ENCODE peak calls at places on chromosomes 4 and X, in eight cellular contexts. One of them, this sample, is unnamed.

GRCh38 chrX:103830848-103831247 is 1.2 kb downstream of the RAB9B start:
- DNase-seq in bronchial epithelial cell: no peak
- DNase-seq in left ventricle myocardium inferior: no peak
- DNase-seq in AG10803: no peak
- DNase-seq in lower leg skin: no peak
- DNase-seq in adrenal gland: no peak
- DNase-seq in fibroblast of mammary gland: no peak
- DNase-seq in cardiac fibroblast: no peak
- DNase-seq in this sample: no peak

GRCh38 chrX:130385520-130385919 is at the start of gene GPR119:
- DNase-seq in left ventricle myocardium inferior: no peak
- DNase-seq in fibroblast of mammary gland: no peak
- DNase-seq in adrenal gland: no peak
- DNase-seq in lower leg skin: no peak
- DNase-seq in cardiac fibroblast: no peak
- DNase-seq in bronchial epithelial cell: no peak
- DNase-seq in AG10803: no peak
- DNase-seq in this sample: no peak

GRCh38 chrX:48540015-48540350 is 469 bp downstream of the TBC1D25 start:
- DNase-seq in left ventricle myocardium inferior: no peak
- DNase-seq in lower leg skin: no peak
- DNase-seq in AG10803: peak; percentile 34
- DNase-seq in bronchial epithelial cell: peak; percentile 40
- DNase-seq in fibroblast of mammary gland: peak; percentile 36
- DNase-seq in adrenal gland: no peak
- DNase-seq in cardiac fibroblast: peak; percentile 41
- DNase-seq in this sample: no peak

GRCh38 chr4:71564775-71565174 is 219.1 kb downstream of the GC start:
- DNase-seq in cardiac fibroblast: no peak
- DNase-seq in fibroblast of mammary gland: no peak
- DNase-seq in bronchial epithelial cell: no peak
- DNase-seq in left ventricle myocardium inferior: no peak
- DNase-seq in adrenal gland: no peak
- DNase-seq in AG10803: no peak
- DNase-seq in lower leg skin: no peak
- DNase-seq in this sample: no peak

GRCh38 chr4:107818301-107818910 is 6.3 kb upstream of the SGMS2 start:
- DNase-seq in adrenal gland: no peak
- DNase-seq in left ventricle myocardium inferior: no peak
- DNase-seq in fibroblast of mammary gland: peak; percentile 25
- DNase-seq in bronchial epithelial cell: peak; percentile 49
- DNase-seq in lower leg skin: no peak
- DNase-seq in AG10803: no peak
- DNase-seq in cardiac fibroblast: peak; percentile 25
- DNase-seq in this sample: no peak

GRCh38 chrX:70042399-70043371 is 7.1 kb downstream of the AWAT2 start:
- DNase-seq in lower leg skin: no peak
- DNase-seq in bronchial epithelial cell: peak; percentile 75
- DNase-seq in fibroblast of mammary gland: peak; percentile 36
- DNase-seq in left ventricle myocardium inferior: no peak
- DNase-seq in AG10803: no peak
- DNase-seq in cardiac fibroblast: peak; percentile 44
- DNase-seq in adrenal gland: no peak
- DNase-seq in this sample: no peak

GRCh38 chrX:150150780-150151125 is 212.4 kb upstream of the MAMLD1 start:
- DNase-seq in lower leg skin: no peak
- DNase-seq in fibroblast of mammary gland: no peak
- DNase-seq in left ventricle myocardium inferior: no peak
- DNase-seq in AG10803: no peak
- DNase-seq in cardiac fibroblast: no peak
- DNase-seq in adrenal gland: no peak
- DNase-seq in bronchial epithelial cell: no peak
- DNase-seq in this sample: no peak

GRCh38 chr4:55819634-55820033 is at the start of gene EXOC1L:
- DNase-seq in fibroblast of mammary gland: peak; percentile 10
- DNase-seq in adrenal gland: no peak
- DNase-seq in bronchial epithelial cell: no peak
- DNase-seq in lower leg skin: no peak
- DNase-seq in left ventricle myocardium inferior: peak; percentile 16
- DNase-seq in AG10803: no peak
- DNase-seq in cardiac fibroblast: peak; percentile 3
- DNase-seq in this sample: no peak

GRCh38 chrX:34884693-34885277 is 57.8 kb upstream of the FAM47B start:
- DNase-seq in bronchial epithelial cell: peak; percentile 81
- DNase-seq in left ventricle myocardium inferior: no peak
- DNase-seq in fibroblast of mammary gland: peak; percentile 88
- DNase-seq in lower leg skin: no peak
- DNase-seq in adrenal gland: peak; percentile 16
- DNase-seq in AG10803: peak; percentile 78
- DNase-seq in cardiac fibroblast: peak; percentile 83
- DNase-seq in this sample: no peak

GRCh38 chr4:73608677-73609594 is 11.3 kb downstream of the RASSF6 start:
- DNase-seq in AG10803: no peak
- DNase-seq in cardiac fibroblast: peak; percentile 68
- DNase-seq in left ventricle myocardium inferior: no peak
- DNase-seq in bronchial epithelial cell: peak; percentile 69
- DNase-seq in adrenal gland: no peak
- DNase-seq in lower leg skin: no peak
- DNase-seq in fibroblast of mammary gland: peak; percentile 84
- DNase-seq in this sample: peak; percentile 24

GRCh38 chr4:140151700-140152014 is 2.3 kb downstream of the MAML3 start:
- DNase-seq in adrenal gland: peak; percentile 89
- DNase-seq in lower leg skin: peak; percentile 86
- DNase-seq in AG10803: peak; percentile 56
- DNase-seq in cardiac fibroblast: peak; percentile 83
- DNase-seq in left ventricle myocardium inferior: peak; percentile 78
- DNase-seq in bronchial epithelial cell: peak; percentile 77
- DNase-seq in fibroblast of mammary gland: peak; percentile 69
- DNase-seq in this sample: no peak

GRCh38 chr4:151227731-151228130 is 49.2 kb upstream of the PRSS48 start:
- DNase-seq in adrenal gland: no peak
- DNase-seq in lower leg skin: peak; percentile 80
- DNase-seq in fibroblast of mammary gland: peak; percentile 93
- DNase-seq in AG10803: peak; percentile 89
- DNase-seq in bronchial epithelial cell: peak; percentile 99
- DNase-seq in left ventricle myocardium inferior: peak; percentile 58
- DNase-seq in cardiac fibroblast: peak; percentile 96
- DNase-seq in this sample: peak; percentile 43

GRCh38 chrX:27598312-27598711 is 8.2 kb downstream of the DCAF8L2 start:
- DNase-seq in adrenal gland: no peak
- DNase-seq in bronchial epithelial cell: peak; percentile 3
- DNase-seq in left ventricle myocardium inferior: peak; percentile 11
- DNase-seq in fibroblast of mammary gland: no peak
- DNase-seq in AG10803: no peak
- DNase-seq in cardiac fibroblast: peak; percentile 57
- DNase-seq in lower leg skin: no peak
- DNase-seq in this sample: no peak

GRCh38 chr4:3421470-3421869 is 20.3 kb upstream of the HGFAC start:
- DNase-seq in cardiac fibroblast: no peak
- DNase-seq in adrenal gland: no peak
- DNase-seq in left ventricle myocardium inferior: no peak
- DNase-seq in bronchial epithelial cell: no peak
- DNase-seq in AG10803: no peak
- DNase-seq in fibroblast of mammary gland: no peak
- DNase-seq in lower leg skin: no peak
- DNase-seq in this sample: no peak

GRCh38 chrX:41064028-41064427 is 21.2 kb upstream of the USP9X start:
- DNase-seq in lower leg skin: no peak
- DNase-seq in adrenal gland: no peak
- DNase-seq in left ventricle myocardium inferior: no peak
- DNase-seq in fibroblast of mammary gland: peak; percentile 47
- DNase-seq in AG10803: peak; percentile 40
- DNase-seq in cardiac fibroblast: peak; percentile 52
- DNase-seq in bronchial epithelial cell: peak; percentile 7
- DNase-seq in this sample: no peak

GRCh38 chr4:43709443-43709842 is 739.2 kb downstream of the KCTD8 start:
- DNase-seq in AG10803: no peak
- DNase-seq in adrenal gland: no peak
- DNase-seq in bronchial epithelial cell: peak; percentile 1
- DNase-seq in fibroblast of mammary gland: no peak
- DNase-seq in left ventricle myocardium inferior: no peak
- DNase-seq in cardiac fibroblast: no peak
- DNase-seq in lower leg skin: no peak
- DNase-seq in this sample: no peak

GRCh38 chr4:150518559-150518958 is 63.4 kb upstream of the MAB21L2 start:
- DNase-seq in lower leg skin: no peak
- DNase-seq in bronchial epithelial cell: peak; percentile 92
- DNase-seq in left ventricle myocardium inferior: no peak
- DNase-seq in adrenal gland: no peak
- DNase-seq in fibroblast of mammary gland: peak; percentile 76
- DNase-seq in AG10803: peak; percentile 9
- DNase-seq in cardiac fibroblast: peak; percentile 73
- DNase-seq in this sample: no peak

GRCh38 chr4:77443941-77444340 is 161.7 kb upstream of the CXCL13 start:
- DNase-seq in lower leg skin: no peak
- DNase-seq in left ventricle myocardium inferior: no peak
- DNase-seq in fibroblast of mammary gland: peak; percentile 88
- DNase-seq in cardiac fibroblast: peak; percentile 18
- DNase-seq in AG10803: peak; percentile 77
- DNase-seq in bronchial epithelial cell: no peak
- DNase-seq in adrenal gland: no peak
- DNase-seq in this sample: peak; percentile 54

GRCh38 chr4:124631760-124632159 is 80.8 kb downstream of the ANKRD50 start:
- DNase-seq in left ventricle myocardium inferior: no peak
- DNase-seq in adrenal gland: peak; percentile 86
- DNase-seq in bronchial epithelial cell: peak; percentile 99
- DNase-seq in cardiac fibroblast: peak; percentile 97
- DNase-seq in AG10803: peak; percentile 88
- DNase-seq in lower leg skin: peak; percentile 80
- DNase-seq in fibroblast of mammary gland: peak; percentile 97
- DNase-seq in this sample: peak; percentile 88

GRCh38 chr4:76197001-76197743 is 16.5 kb downstream of the SCARB2 start:
- DNase-seq in cardiac fibroblast: peak; percentile 56
- DNase-seq in lower leg skin: no peak
- DNase-seq in bronchial epithelial cell: no peak
- DNase-seq in adrenal gland: no peak
- DNase-seq in AG10803: peak; percentile 75
- DNase-seq in fibroblast of mammary gland: peak; percentile 73
- DNase-seq in left ventricle myocardium inferior: no peak
- DNase-seq in this sample: no peak

GRCh38 chr4:4780634-4781287 is 78.7 kb upstream of the MSX1 start:
- DNase-seq in AG10803: peak; percentile 88
- DNase-seq in adrenal gland: no peak
- DNase-seq in lower leg skin: peak; percentile 23
- DNase-seq in bronchial epithelial cell: peak; percentile 74
- DNase-seq in cardiac fibroblast: peak; percentile 48
- DNase-seq in fibroblast of mammary gland: peak; percentile 86
- DNase-seq in left ventricle myocardium inferior: no peak
- DNase-seq in this sample: peak; percentile 75
- TF ChIP-seq CTCF in AG10803: peak; percentile 43
- TF ChIP-seq CTCF in adrenal gland: no peak
- TF ChIP-seq CTCF in lower leg skin: no peak
- TF ChIP-seq CTCF in bronchial epithelial cell: no peak
- TF ChIP-seq CTCF in cardiac fibroblast: no peak
- TF ChIP-seq CTCF in fibroblast of mammary gland: peak; percentile 13
- TF ChIP-seq CTCF in left ventricle myocardium inferior: no peak
- TF ChIP-seq CTCF in this sample: peak; percentile 48

GRCh38 chr4:119865789-119866188 is 200.9 kb downstream of the MAD2L1 start:
- DNase-seq in fibroblast of mammary gland: no peak
- DNase-seq in cardiac fibroblast: no peak
- DNase-seq in left ventricle myocardium inferior: no peak
- DNase-seq in AG10803: no peak
- DNase-seq in bronchial epithelial cell: no peak
- DNase-seq in lower leg skin: no peak
- DNase-seq in adrenal gland: no peak
- DNase-seq in this sample: no peak
- H3K4me3 ChIP-seq in fibroblast of mammary gland: no peak overlapping the region
- H3K4me3 ChIP-seq in cardiac fibroblast: no peak overlapping the region
- H3K4me3 ChIP-seq in left ventricle myocardium inferior: no peak overlapping the region
- H3K4me3 ChIP-seq in AG10803: no peak overlapping the region
- H3K4me3 ChIP-seq in bronchial epithelial cell: no peak overlapping the region
- H3K4me3 ChIP-seq in lower leg skin: no peak overlapping the region
- H3K4me3 ChIP-seq in adrenal gland: no peak overlapping the region
- H3K4me3 ChIP-seq in this sample: no peak overlapping the region

GRCh38 chrX:9033586-9033985 is 341 bp downstream of the FAM9B start:
- DNase-seq in bronchial epithelial cell: no peak
- DNase-seq in fibroblast of mammary gland: no peak
- DNase-seq in cardiac fibroblast: no peak
- DNase-seq in adrenal gland: no peak
- DNase-seq in lower leg skin: no peak
- DNase-seq in left ventricle myocardium inferior: no peak
- DNase-seq in AG10803: no peak
- DNase-seq in this sample: no peak

GRCh38 chrX:9033989-9034388 is at the start of gene FAM9B:
- DNase-seq in cardiac fibroblast: no peak
- DNase-seq in lower leg skin: no peak
- DNase-seq in bronchial epithelial cell: no peak
- DNase-seq in adrenal gland: no peak
- DNase-seq in left ventricle myocardium inferior: no peak
- DNase-seq in fibroblast of mammary gland: no peak
- DNase-seq in AG10803: no peak
- DNase-seq in this sample: no peak

GRCh38 chrX:9037296-9037695 is 3.4 kb upstream of the FAM9B start:
- DNase-seq in left ventricle myocardium inferior: no peak
- DNase-seq in fibroblast of mammary gland: no peak
- DNase-seq in lower leg skin: no peak
- DNase-seq in bronchial epithelial cell: no peak
- DNase-seq in cardiac fibroblast: no peak
- DNase-seq in AG10803: no peak
- DNase-seq in adrenal gland: no peak
- DNase-seq in this sample: no peak

GRCh38 chrX:9033179-9033578 is 748 bp downstream of the FAM9B start:
- DNase-seq in AG10803: no peak
- DNase-seq in bronchial epithelial cell: no peak
- DNase-seq in fibroblast of mammary gland: no peak
- DNase-seq in left ventricle myocardium inferior: no peak
- DNase-seq in cardiac fibroblast: no peak
- DNase-seq in adrenal gland: no peak
- DNase-seq in lower leg skin: no peak
- DNase-seq in this sample: no peak
- TF ChIP-seq CTCF in AG10803: no peak
- TF ChIP-seq CTCF in bronchial epithelial cell: no peak
- TF ChIP-seq CTCF in fibroblast of mammary gland: no peak
- TF ChIP-seq CTCF in left ventricle myocardium inferior: no peak
- TF ChIP-seq CTCF in cardiac fibroblast: no peak
- TF ChIP-seq CTCF in adrenal gland: no peak
- TF ChIP-seq CTCF in lower leg skin: no peak
- TF ChIP-seq CTCF in this sample: no peak

GRCh38 chr4:1864076-1865008 is 6.9 kb upstream of the NSD2 start:
- DNase-seq in bronchial epithelial cell: no peak
- DNase-seq in fibroblast of mammary gland: no peak
- DNase-seq in lower leg skin: no peak
- DNase-seq in left ventricle myocardium inferior: no peak
- DNase-seq in AG10803: no peak
- DNase-seq in adrenal gland: no peak
- DNase-seq in cardiac fibroblast: no peak
- DNase-seq in this sample: no peak

GRCh38 chr4:1863297-1864033 is 7.5 kb upstream of the LETM1 start:
- DNase-seq in cardiac fibroblast: no peak
- DNase-seq in lower leg skin: no peak
- DNase-seq in left ventricle myocardium inferior: no peak
- DNase-seq in fibroblast of mammary gland: no peak
- DNase-seq in adrenal gland: no peak
- DNase-seq in bronchial epithelial cell: no peak
- DNase-seq in AG10803: no peak
- DNase-seq in this sample: no peak

GRCh38 chr4:1866095-1866755 is 5.0 kb upstream of the NSD2 start:
- DNase-seq in fibroblast of mammary gland: no peak
- DNase-seq in cardiac fibroblast: no peak
- DNase-seq in adrenal gland: no peak
- DNase-seq in lower leg skin: no peak
- DNase-seq in bronchial epithelial cell: no peak
- DNase-seq in left ventricle myocardium inferior: no peak
- DNase-seq in AG10803: no peak
- DNase-seq in this sample: no peak

GRCh38 chr4:1862055-1862911 is 6.3 kb upstream of the LETM1 start:
- DNase-seq in AG10803: no peak
- DNase-seq in adrenal gland: no peak
- DNase-seq in lower leg skin: no peak
- DNase-seq in bronchial epithelial cell: no peak
- DNase-seq in cardiac fibroblast: no peak
- DNase-seq in left ventricle myocardium inferior: no peak
- DNase-seq in fibroblast of mammary gland: no peak
- DNase-seq in this sample: no peak

GRCh38 chr4:1862961-1863296 is 7.0 kb upstream of the LETM1 start:
- DNase-seq in fibroblast of mammary gland: no peak
- DNase-seq in left ventricle myocardium inferior: no peak
- DNase-seq in cardiac fibroblast: no peak
- DNase-seq in bronchial epithelial cell: no peak
- DNase-seq in AG10803: no peak
- DNase-seq in lower leg skin: no peak
- DNase-seq in adrenal gland: no peak
- DNase-seq in this sample: no peak
- H3K4me3 ChIP-seq in fibroblast of mammary gland: no peak overlapping the region
- H3K4me3 ChIP-seq in left ventricle myocardium inferior: peak overlapping the region; percentile 47
- H3K4me3 ChIP-seq in cardiac fibroblast: no peak overlapping the region
- H3K4me3 ChIP-seq in bronchial epithelial cell: no peak overlapping the region
- H3K4me3 ChIP-seq in AG10803: no peak overlapping the region
- H3K4me3 ChIP-seq in lower leg skin: no peak overlapping the region
- H3K4me3 ChIP-seq in adrenal gland: peak overlapping the region; percentile 17
- H3K4me3 ChIP-seq in this sample: no peak overlapping the region

This sample was measured in AG09309.